ENCODE peak calls at places on chromosome 5, in eight cellular contexts. R is Calu3, V is HCT116, W is psoas muscle, H is heart right ventricle, P is GM12865, E is HFFc6, L is T-helper 2 cell. D is an unnamed sample.
A peak's percentile ranks its signal among the peaks of the same experiment; 100 is the strongest.

GRCh38 chr5:158236511-158237335 is 377.8 kb upstream of the CLINT1 start:
- DNase-seq in W (no peak), P (no peak), H (no peak), L (no peak), V (no peak), R (no peak), E (no peak), D (no peak)

GRCh38 chr5:135249658-135250057 is 149.4 kb downstream of the MACROH2A1 start:
- DNase-seq in E (peak; percentile 55), R (no peak), L (no peak), V (no peak), P (no peak), W (no peak), H (no peak), D (no peak)

GRCh38 chr5:115720888-115721287 is 95.1 kb upstream of the TMED7 start:
- DNase-seq in V (no peak), P (no peak), W (no peak), R (no peak), H (no peak), L (no peak), E (no peak), D (no peak)

GRCh38 chr5:133273661-133274596 is 222.1 kb downstream of the HSPA4 start:
- DNase-seq in P (no peak), E (peak; percentile 12), W (peak; percentile 34), H (peak; percentile 10), R (no peak), V (no peak), L (no peak), D (no peak)

GRCh38 chr5:95891499-95891898 is 69.0 kb upstream of the GLRX start:
- DNase-seq in E (no peak), R (no peak), W (no peak), V (no peak), P (no peak), L (no peak), H (no peak), D (no peak)

GRCh38 chr5:158635565-158635964 is 464.2 kb downstream of the EBF1 start:
- DNase-seq in L (no peak), W (no peak), R (no peak), V (no peak), P (peak; percentile 2), E (no peak), H (no peak), D (no peak)

GRCh38 chr5:163504091-163504931 is 1.1 kb upstream of the MAT2B start:
- DNase-seq in E (peak; percentile 42), L (peak; percentile 23), P (peak; percentile 56), V (no peak), R (peak; percentile 31), H (peak; percentile 46), W (peak; percentile 35), D (no peak)

GRCh38 chr5:160620401-160620800 is 198.7 kb downstream of the PTTG1 start:
- DNase-seq in L (no peak), R (no peak), H (no peak), P (no peak), W (no peak), E (no peak), V (no peak), D (no peak)

GRCh38 chr5:122774519-122774860 is 390 bp upstream of the SNX2 start:
- DNase-seq in E (no peak), L (no peak), H (no peak), R (no peak), W (no peak), P (no peak), V (no peak), D (no peak)

GRCh38 chr5:181044662-181045305 is 4.7 kb downstream of the BTNL9 start:
- DNase-seq in E (no peak), H (peak; percentile 69), V (no peak), L (no peak), W (peak; percentile 37), R (no peak), P (peak; percentile 17), D (no peak)

GRCh38 chr5:168858371-168858770 is 279.2 kb upstream of the PANK3 start:
- DNase-seq in L (no peak), W (no peak), V (no peak), H (no peak), R (no peak), P (no peak), E (no peak), D (no peak)

GRCh38 chr5:127313847-127314473 is 23.4 kb downstream of the MEGF10 start:
- DNase-seq in V (peak; percentile 33), R (peak; percentile 82), H (peak; percentile 53), E (peak; percentile 51), P (peak; percentile 59), W (peak; percentile 51), L (peak; percentile 8), D (peak; percentile 19)

GRCh38 chr5:138611295-138612220 is 36.4 kb upstream of the HSPA9 start:
- DNase-seq in L (no peak), R (no peak), W (no peak), H (no peak), E (no peak), P (no peak), V (no peak), D (no peak)

GRCh38 chr5:149392718-149393117 is 13.6 kb upstream of the IL17B start:
- DNase-seq in H (no peak), E (peak; percentile 35), P (peak; percentile 25), R (peak; percentile 14), V (no peak), L (no peak), W (no peak), D (no peak)